ENCODE peak calls at places on chromosomes 1 and 21, in five cellular contexts. D is GM23248, Y is stomach, V is endothelial cell of umbilical vein, U is esophagus muscularis mucosa. G is an unnamed sample.

GRCh38 chr1:34744851-34745250 is 10.0 kb upstream of the GJB5 start:
- DNase-seq in U (no peak), D (no peak), V (no peak), Y (no peak), G (no peak)

GRCh38 chr1:202648822-202649221 is 61.4 kb downstream of the SYT2 start:
- DNase-seq in U (no peak), Y (no peak), V (no peak), D (no peak), G (no peak)

GRCh38 chr1:56403321-56403720 is 176.0 kb downstream of the PLPP3 start:
- DNase-seq in D (no peak), V (no peak), Y (no peak), U (no peak), G (no peak)

GRCh38 chr1:183278736-183279591 is 92.9 kb downstream of the LAMC2 start:
- DNase-seq in U (no peak), V (peak), D (peak), Y (peak), G (no peak)

GRCh38 chr1:92411511-92411910 is 75.2 kb downstream of the GFI1 start:
- DNase-seq in V (no peak), Y (no peak), U (peak), D (peak), G (no peak)

GRCh38 chr1:68197459-68197858 is 34.9 kb downstream of the WLS start:
- DNase-seq in D (no peak), V (no peak), Y (no peak), U (no peak), G (no peak)

GRCh38 chr1:119683893-119684292 is 27.8 kb upstream of the PHGDH start:
- DNase-seq in Y (no peak), D (no peak), U (no peak), V (no peak), G (no peak)

GRCh38 chr1:115364044-115364775 is 26.2 kb upstream of the NGF start:
- DNase-seq in V (no peak), D (peak), Y (no peak), U (no peak), G (no peak)

GRCh38 chr1:152185544-152186391 is 26.7 kb upstream of the RPTN start:
- DNase-seq in D (peak), U (no peak), V (peak), Y (peak), G (no peak)

GRCh38 chr1:78143152-78143551 is 97.4 kb downstream of the GIPC2 start:
- DNase-seq in D (peak), V (no peak), Y (no peak), U (no peak), G (no peak)

GRCh38 chr1:116290085-116290670 is 82.9 kb upstream of the ATP1A1 start:
- DNase-seq in D (no peak), V (no peak), Y (no peak), U (peak), G (no peak)

GRCh38 chr1:19704247-19705113 is 39.8 kb downstream of the HTR6 start:
- DNase-seq in D (peak), V (peak), Y (peak), U (no peak), G (peak)

GRCh38 chr1:1594602-1594981 is 5.3 kb downstream of the FNDC10 start:
- DNase-seq in D (no peak), U (no peak), Y (no peak), V (no peak), G (no peak)

GRCh38 chr1:96541491-96541890 is 180.1 kb upstream of the PTBP2 start:
- DNase-seq in V (no peak), U (no peak), Y (no peak), D (no peak), G (no peak)

GRCh38 chr1:11929849-11930248 is 3.6 kb upstream of the KIAA2013 start:
- DNase-seq in Y (peak), V (peak), U (no peak), D (peak), G (peak)

GRCh38 chr1:37255111-37255795 is 219.1 kb upstream of the ZC3H12A start:
- DNase-seq in D (peak), Y (no peak), U (no peak), V (peak), G (no peak)

GRCh38 chr1:110411173-110411572 is 3.7 kb upstream of the LAMTOR5 start:
- DNase-seq in D (no peak), V (no peak), Y (no peak), U (no peak), G (no peak)

GRCh38 chr1:227685807-227686206 is 49.3 kb downstream of the JMJD4 start:
- DNase-seq in Y (no peak), U (no peak), D (no peak), V (no peak), G (no peak)

GRCh38 chr21:41762236-41762635 is 4.6 kb downstream of the RIPK4 start:
- DNase-seq in V (no peak), D (no peak), Y (no peak), U (no peak), G (no peak)

GRCh38 chr1:183023146-183023600 is at the start of gene LAMC1:
- DNase-seq in Y (peak), U (no peak), D (peak), V (peak), G (peak)

GRCh38 chr21:35222541-35222941 is 173.4 kb upstream of the RUNX1 start:
- DNase-seq in V (peak), Y (no peak), D (peak), U (no peak), G (no peak)

GRCh38 chr1:31663622-31664452 is 19.2 kb upstream of the PEF1 start:
- DNase-seq in Y (peak), V (peak), D (peak), U (no peak), G (no peak)

GRCh38 chr1:209829716-209830115 is 1.9 kb downstream of the UTP25 start:
- DNase-seq in D (peak), V (no peak), U (no peak), Y (no peak), G (no peak)

GRCh38 chr1:206700445-206701036 is 15.8 kb downstream of the MAPKAPK2 start:
- DNase-seq in D (peak), Y (no peak), U (no peak), V (no peak), G (no peak)

GRCh38 chr1:186785503-186785902 is 43.2 kb upstream of the PLA2G4A start:
- DNase-seq in U (no peak), V (no peak), D (no peak), Y (no peak), G (no peak)

GRCh38 chr1:215567491-215568286 is 585 bp downstream of the KCTD3 start:
- DNase-seq in Y (no peak), U (no peak), V (peak), D (peak), G (peak)

GRCh38 chr1:43396059-43396458 is 6.4 kb downstream of the SZT2 start:
- DNase-seq in D (no peak), Y (no peak), U (no peak), V (no peak), G (no peak)

GRCh38 chr21:28776251-28776650 is 216.4 kb downstream of the LTN1 start:
- DNase-seq in U (no peak), Y (no peak), D (peak), V (no peak), G (no peak)

GRCh38 chr1:209797978-209798639 is 7.8 kb downstream of the IRF6 start:
- DNase-seq in V (no peak), Y (no peak), D (peak), U (no peak), G (no peak)

GRCh38 chr21:32237021-32237420 is 41.8 kb downstream of the MIS18A start:
- DNase-seq in U (peak), Y (no peak), V (no peak), D (peak), G (no peak)

GRCh38 chr21:28294046-28294445 is 698.6 kb downstream of the LTN1 start:
- DNase-seq in V (peak), U (no peak), D (peak), Y (no peak), G (no peak)

GRCh38 chr1:19220991-19221390 is 10.9 kb upstream of the UBR4 start:
- DNase-seq in V (no peak), Y (no peak), U (no peak), D (no peak), G (no peak)

GRCh38 chr1:1183221-1183747 is 9.6 kb downstream of the TTLL10 start:
- DNase-seq in V (no peak), D (no peak), U (no peak), Y (no peak), G (peak)

GRCh38 chr1:96309783-96310182 is 411.8 kb upstream of the PTBP2 start:
- DNase-seq in V (no peak), Y (no peak), U (no peak), D (peak), G (no peak)

GRCh38 chr1:33161061-33161681 is 20.7 kb downstream of the TRIM62 start:
- DNase-seq in Y (no peak), D (no peak), U (no peak), V (peak), G (peak)

GRCh38 chr1:210232524-210233215 is at the start of gene SERTAD4:
- DNase-seq in V (peak), D (peak), Y (peak), U (no peak), G (peak)

GRCh38 chr21:34614443-34614692 is 545 bp downstream of the RCAN1 start:
- DNase-seq in V (no peak), D (no peak), U (no peak), Y (no peak), G (no peak)

GRCh38 chr21:31874817-31875216 is 2.0 kb downstream of the HUNK start:
- DNase-seq in V (no peak), D (peak), Y (no peak), U (no peak), G (no peak)

GRCh38 chr1:177945943-177946650 is 23.8 kb downstream of the SEC16B start:
- DNase-seq in Y (peak), D (peak), U (no peak), V (peak), G (no peak)

GRCh38 chr1:40059292-40059959 is 18.9 kb downstream of the CAP1 start:
- DNase-seq in V (peak), U (no peak), Y (no peak), D (peak), G (no peak)
- H3K4me3 ChIP-seq in V (no peak), U (no peak), Y (no peak), D (no peak), G (no peak)

DNA sequence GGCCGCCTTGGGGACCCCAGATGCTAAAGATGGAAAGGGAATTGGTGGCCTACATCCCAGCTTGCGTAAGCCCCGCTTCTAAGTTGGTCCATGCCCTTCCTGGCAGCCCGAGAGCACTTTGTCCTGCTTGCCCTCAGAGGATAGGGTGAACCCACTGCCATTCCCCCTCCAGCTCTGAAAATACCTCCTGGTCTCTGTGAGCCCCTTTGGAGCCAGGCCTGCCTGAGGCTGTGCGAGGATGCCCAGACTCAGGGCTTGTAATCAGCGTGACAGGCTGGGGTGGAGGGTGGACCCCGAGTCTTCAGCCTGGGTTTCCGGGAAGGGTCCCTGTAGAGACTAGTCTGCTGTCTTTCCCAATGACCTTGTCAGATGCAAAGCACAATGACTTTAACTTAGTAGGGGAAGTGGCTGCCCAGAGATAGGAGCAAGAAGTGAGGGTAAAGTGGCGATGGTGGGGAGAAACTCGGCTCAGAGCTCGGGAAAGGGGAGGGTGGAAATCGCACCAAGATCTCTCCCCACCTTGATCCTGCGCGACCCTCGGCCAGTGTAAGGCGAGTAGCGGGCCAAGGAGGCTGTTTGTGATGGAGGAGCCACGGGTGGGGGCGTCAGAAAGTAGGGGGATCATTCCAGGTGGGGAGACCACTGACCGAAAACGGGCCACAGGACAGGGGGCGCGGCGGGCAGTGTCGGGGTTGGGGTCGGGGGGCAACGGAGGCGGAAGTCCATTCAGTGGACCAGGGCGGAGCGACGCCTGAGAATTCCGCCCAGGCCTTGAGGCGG is 2.7 kb upstream of the HES3 start:
- DNase-seq in U (no peak), D (no peak), Y (no peak), V (no peak), G (no peak)
- H3K4me3 ChIP-seq in U (no peak), D (no peak), Y (no peak), V (no peak), G (no peak)

GRCh38 chr21:33399821-33400220 is 3.4 kb upstream of the IFNGR2 start:
- DNase-seq in D (no peak), Y (no peak), U (no peak), V (no peak), G (no peak)

GRCh38 chr21:33403128-33403785 is at the start of gene IFNGR2:
- DNase-seq in Y (peak), D (peak), U (no peak), V (no peak), G (peak)

GRCh38 chr21:33401617-33401967 is 1.6 kb upstream of the IFNGR2 start:
- DNase-seq in U (no peak), D (peak), V (no peak), Y (no peak), G (peak)

GRCh38 chr21:33403786-33404571 is 766 bp downstream of the IFNGR2 start:
- DNase-seq in U (peak), V (peak), Y (peak), D (peak), G (peak)

DNA sequence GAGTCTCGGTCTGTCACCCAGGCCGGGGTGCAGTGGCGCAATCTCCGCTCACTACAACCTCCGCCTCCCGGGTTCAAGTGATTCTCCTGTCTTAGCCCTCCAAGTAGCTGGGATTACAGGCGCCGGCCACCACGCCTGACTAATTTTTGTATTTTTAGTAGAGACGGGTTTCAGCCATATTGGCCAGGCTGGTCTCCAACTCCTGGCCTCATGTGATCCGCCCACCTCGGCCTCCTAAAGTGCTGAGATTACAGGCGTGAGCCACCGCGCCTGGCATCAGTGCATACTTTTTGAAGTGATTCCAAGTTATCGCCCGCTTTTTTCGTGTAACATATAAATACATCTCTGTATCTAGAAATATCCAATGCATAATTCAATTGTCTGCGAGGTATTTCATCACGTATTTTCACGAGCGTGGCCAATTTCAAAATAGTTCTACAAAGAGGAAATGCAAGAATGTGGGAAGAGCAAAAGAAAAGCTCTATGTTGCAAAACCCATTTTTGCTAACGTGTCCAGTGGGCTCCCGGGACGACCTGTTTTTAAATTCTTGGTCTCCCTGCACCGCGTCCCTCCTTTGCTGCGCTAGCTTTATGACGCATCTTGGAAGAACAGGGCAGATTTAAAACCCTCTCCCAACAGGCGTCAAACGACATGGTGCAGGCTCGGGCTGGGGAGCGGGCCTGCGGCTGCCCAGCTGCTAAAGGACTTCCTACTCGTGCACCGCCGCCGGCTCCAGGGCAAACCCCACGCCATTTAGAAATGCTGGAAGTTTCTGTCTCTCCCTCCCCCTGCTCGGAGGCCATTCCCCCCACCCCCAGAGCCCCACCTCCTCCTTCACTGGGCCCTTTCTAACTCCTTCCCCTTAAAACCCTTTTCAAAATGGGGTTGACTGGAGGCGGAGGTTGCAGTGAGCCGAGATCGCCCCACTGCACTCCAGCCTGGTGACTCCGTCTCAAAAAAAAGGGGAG is 918 bp upstream of the IFNGR2 start:
- DNase-seq in D (peak), U (peak), Y (peak), V (peak), G (peak)
- H3K4me3 ChIP-seq in D (peak), U (peak), Y (peak), V (peak), G (peak)

GRCh38 chr1:47186267-47187185 is 3.3 kb downstream of the PDZK1IP1 start:
- DNase-seq in D (no peak), U (peak), V (no peak), Y (peak), G (no peak)

GRCh38 chr1:47188901-47189785 is 693 bp downstream of the PDZK1IP1 start:
- DNase-seq in D (no peak), V (no peak), Y (peak), U (no peak), G (peak)

GRCh38 chr1:47184771-47185677 is 4.8 kb downstream of the PDZK1IP1 start:
- DNase-seq in Y (peak), D (no peak), U (peak), V (no peak), G (no peak)

GRCh38 chr1:47187926-47188250 is 1.9 kb downstream of the PDZK1IP1 start:
- DNase-seq in D (no peak), V (no peak), Y (no peak), U (peak), G (no peak)

GRCh38 chr1:47187226-47187925 is 2.5 kb downstream of the PDZK1IP1 start:
- DNase-seq in U (peak), V (no peak), Y (peak), D (no peak), G (peak)
- H3K4me3 ChIP-seq in U (no peak), V (no peak), Y (peak), D (no peak), G (no peak)

DNA sequence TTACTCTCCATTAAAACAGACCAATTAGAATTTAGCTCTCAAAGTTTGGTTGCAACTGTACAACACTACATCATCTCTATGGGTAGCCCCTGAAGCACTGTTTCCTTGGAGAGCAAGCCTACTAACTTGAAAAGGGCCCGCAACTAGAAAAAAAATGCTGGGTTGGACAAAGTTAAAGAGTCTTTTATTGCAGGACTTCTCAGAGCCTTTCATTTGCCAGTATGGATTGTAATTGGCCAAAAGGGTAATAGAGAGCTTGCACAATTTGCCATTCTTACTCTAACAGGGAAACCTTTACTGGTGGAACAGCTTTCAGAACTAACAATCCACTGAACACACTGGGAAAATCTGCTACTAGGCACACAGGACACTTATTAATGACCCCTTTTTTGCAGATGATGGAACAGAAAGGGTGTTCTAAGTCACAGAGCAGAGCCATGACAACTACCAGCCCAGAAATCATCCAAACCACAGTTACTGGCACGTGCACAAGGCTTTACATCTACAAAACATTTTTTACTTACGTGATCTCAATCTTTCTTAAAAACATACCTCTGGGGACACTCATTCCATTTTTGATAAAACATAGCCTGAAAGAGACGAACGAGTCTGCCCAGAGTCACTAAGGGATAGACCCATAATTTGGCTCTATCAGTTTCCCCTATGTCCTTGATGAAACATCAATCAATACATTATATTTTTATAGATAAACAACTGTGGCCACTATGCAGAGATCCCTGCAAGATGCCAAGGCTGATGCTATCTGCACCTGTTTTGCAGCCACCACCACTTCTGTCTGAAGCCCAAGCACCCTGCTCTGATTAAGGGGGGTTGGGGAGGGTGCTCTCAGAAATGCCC is 176.3 kb upstream of the EDN2 start:
- DNase-seq in D (peak), V (no peak), U (no peak), Y (no peak), G (no peak)
- H3K4me3 ChIP-seq in D (peak), V (no peak), U (peak), Y (peak), G (no peak)

GRCh38 chr1:199529324-199529723 is 498.2 kb upstream of the NR5A2 start:
- DNase-seq in U (no peak), V (no peak), Y (no peak), D (no peak), G (no peak)
- H3K4me3 ChIP-seq in U (no peak), V (no peak), Y (no peak), D (no peak), G (no peak)

GRCh38 chr1:86472165-86472564 is 3.4 kb downstream of the CLCA1 start:
- DNase-seq in U (no peak), V (no peak), Y (no peak), D (no peak), G (no peak)

GRCh38 chr1:86472767-86473166 is 4.0 kb downstream of the CLCA1 start:
- DNase-seq in Y (no peak), U (no peak), V (no peak), D (no peak), G (no peak)

GRCh38 chr1:86478747-86479146 is 10.0 kb downstream of the CLCA1 start:
- DNase-seq in U (no peak), V (no peak), D (no peak), Y (no peak), G (no peak)

DNA sequence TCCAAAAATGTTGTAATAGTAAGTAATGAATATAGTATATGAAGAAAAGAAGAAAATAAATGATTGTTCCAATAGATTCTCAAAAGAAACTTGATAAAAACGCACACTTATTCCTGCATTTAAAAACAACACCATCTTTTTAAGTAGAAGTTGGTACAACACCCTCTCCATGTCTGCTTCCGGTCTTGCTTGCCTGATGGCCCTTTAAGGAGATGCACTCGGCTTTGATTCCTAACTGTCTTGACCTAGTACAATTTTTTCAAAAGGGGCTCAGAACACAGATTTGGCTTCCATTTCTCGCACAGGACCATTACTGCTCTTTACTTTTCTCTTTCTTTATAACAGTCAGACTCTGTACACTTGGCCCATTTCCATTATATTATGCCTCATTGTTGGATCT is 9.0 kb downstream of the CLCA1 start:
- DNase-seq in Y (no peak), U (no peak), D (peak), V (no peak), G (no peak)
- H3K4me3 ChIP-seq in Y (no peak), U (no peak), D (no peak), V (no peak), G (no peak)

G was measured in aorta.